ENCODE peak calls at places on chromosomes 13 and 19, in ten cellular contexts. D, N, P, U, Q, I, O, H, K and R are unnamed samples.

GRCh38 chr13:23865898-23866297 is 23.3 kb downstream of the MIPEP start:
- DNase-seq in Q (no peak), N (no peak), D (no peak), O (no peak), K (no peak), P (no peak), U (no peak), I (no peak), H (no peak), R (no peak)

GRCh38 chr13:20387006-20387405 is 138.7 kb downstream of the CRYL1 start:
- DNase-seq in O (no peak), N (no peak), P (no peak), D (no peak), Q (no peak), K (no peak), U (no peak), H (no peak), I (no peak), R (no peak)

GRCh38 chr13:20254076-20254475 is 22.0 kb upstream of the GJB6 start:
- DNase-seq in I (no peak), Q (peak), H (no peak), N (no peak), O (peak), K (no peak), D (no peak), U (no peak), P (no peak), R (peak)

GRCh38 chr19:49861541-49862410 is 5.6 kb downstream of the PNKP start:
- DNase-seq in N (peak), O (peak), P (no peak), U (no peak), K (peak), Q (no peak), I (no peak), H (no peak), D (no peak), R (no peak)

GRCh38 chr19:4139614-4140236 is 13.7 kb upstream of the CREB3L3 start:
- DNase-seq in P (peak), U (peak), N (peak), D (peak), I (peak), Q (peak), H (peak), O (peak), K (peak), R (peak)

GRCh38 chr13:50116430-50116973 is 101.3 kb downstream of the KCNRG start:
- DNase-seq in O (peak), Q (no peak), K (no peak), I (no peak), N (no peak), P (no peak), U (no peak), D (no peak), H (no peak), R (no peak)

GRCh38 chr19:5934002-5934401 is 19.9 kb downstream of the CAPS start:
- DNase-seq in D (no peak), H (no peak), Q (no peak), U (no peak), P (no peak), O (no peak), K (no peak), I (no peak), N (no peak), R (no peak)

GRCh38 chr13:76004411-76004810 is 368.3 kb downstream of the LMO7 start:
- DNase-seq in H (no peak), N (no peak), Q (no peak), P (no peak), K (no peak), O (no peak), I (no peak), U (no peak), D (peak), R (peak)

GRCh38 chr19:13033819-13034611 is 38.7 kb downstream of the NFIX start:
- DNase-seq in O (peak), H (peak), K (peak), Q (no peak), I (peak), D (peak), P (peak), N (peak), U (peak), R (no peak)

GRCh38 chr13:36090592-36090991 is 40.6 kb downstream of the DCLK1 start:
- DNase-seq in O (no peak), I (no peak), Q (no peak), K (no peak), N (no peak), H (no peak), P (no peak), U (no peak), D (peak), R (no peak)

GRCh38 chr19:2759392-2759791 is 19.6 kb upstream of the SLC39A3 start:
- DNase-seq in H (no peak), P (no peak), O (no peak), U (no peak), D (no peak), K (no peak), N (no peak), Q (no peak), I (no peak), R (no peak)

GRCh38 chr13:84446972-84447700 is 564.9 kb upstream of the SLITRK1 start:
- DNase-seq in K (no peak), N (no peak), Q (no peak), U (no peak), I (no peak), D (peak), O (peak), P (no peak), H (no peak), R (peak)

GRCh38 chr19:41811036-41811435 is 14.6 kb downstream of the CEACAM3 start:
- DNase-seq in D (no peak), U (no peak), K (no peak), N (no peak), I (no peak), P (no peak), H (no peak), O (no peak), Q (no peak), R (no peak)

GRCh38 chr13:107450931-107451330 is 764.4 kb downstream of the LIG4 start:
- DNase-seq in D (peak), O (no peak), Q (no peak), K (no peak), N (peak), U (no peak), I (no peak), H (peak), P (no peak), R (no peak)

GRCh38 chr19:18321729-18322091 is 1.2 kb downstream of the LSM4 start:
- DNase-seq in U (no peak), N (no peak), K (no peak), D (no peak), H (no peak), P (no peak), I (no peak), Q (peak), O (no peak), R (no peak)

GRCh38 chr19:58196911-58197616 is 14.2 kb downstream of the ZNF274 start:
- DNase-seq in Q (no peak), H (no peak), K (no peak), U (no peak), O (peak), I (no peak), D (peak), N (no peak), P (no peak), R (peak)

GRCh38 chr13:95020298-95020987 is 280.8 kb downstream of the ABCC4 start:
- DNase-seq in U (no peak), P (no peak), H (no peak), N (no peak), I (no peak), K (no peak), D (peak), O (peak), Q (no peak), R (no peak)

GRCh38 chr19:2455481-2456300 is 1.1 kb downstream of the LMNB2 start:
- DNase-seq in P (peak), K (peak), D (no peak), H (no peak), Q (no peak), N (peak), I (peak), U (peak), O (peak), R (no peak)

GRCh38 chr13:106599875-106600797 is 32.2 kb upstream of the ARGLU1 start:
- DNase-seq in N (no peak), K (no peak), H (no peak), O (no peak), I (no peak), P (no peak), Q (peak), D (peak), U (no peak), R (no peak)

GRCh38 chr13:99894835-99895427 is 76.6 kb downstream of the ZIC5 start:
- DNase-seq in P (no peak), H (no peak), I (no peak), Q (no peak), D (no peak), K (no peak), O (no peak), U (peak), N (no peak), R (no peak)

GRCh38 chr19:14089662-14090508 is 666 bp downstream of the SAMD1 start:
- DNase-seq in N (peak), O (peak), H (no peak), D (peak), K (peak), Q (no peak), I (peak), U (peak), P (peak), R (no peak)

GRCh38 chr19:33862991-33863390 is 66.3 kb downstream of the KCTD15 start:
- DNase-seq in P (no peak), K (no peak), U (no peak), O (no peak), H (no peak), N (no peak), D (no peak), Q (no peak), I (no peak), R (no peak)

GRCh38 chr19:8610928-8611284 is 391 bp upstream of the ADAMTS10 start:
- DNase-seq in H (no peak), Q (no peak), N (no peak), O (no peak), U (no peak), I (no peak), P (no peak), D (no peak), K (no peak), R (no peak)

GRCh38 chr13:33723365-33723764 is 94.6 kb upstream of the RFC3 start:
- DNase-seq in D (no peak), P (no peak), H (no peak), N (no peak), Q (no peak), K (no peak), O (no peak), U (no peak), I (no peak), R (no peak)

GRCh38 chr19:41325947-41326706 is 16.2 kb downstream of the CCDC97 start:
- DNase-seq in Q (no peak), H (no peak), N (peak), K (no peak), P (peak), I (no peak), O (peak), D (peak), U (peak), R (no peak)

GRCh38 chr13:79070343-79070974 is 335.6 kb downstream of the RBM26 start:
- DNase-seq in P (no peak), H (no peak), D (no peak), I (no peak), Q (no peak), U (no peak), K (no peak), O (no peak), N (no peak), R (no peak)

GRCh38 chr19:32526895-32527294 is 54.1 kb upstream of the PDCD5 start:
- DNase-seq in D (no peak), K (no peak), O (no peak), I (no peak), U (no peak), Q (no peak), P (no peak), N (no peak), H (no peak), R (no peak)

GRCh38 chr13:57123660-57124059 is 17.1 kb upstream of the PRR20A start:
- DNase-seq in I (no peak), O (no peak), K (no peak), D (peak), H (no peak), P (no peak), Q (no peak), N (peak), U (no peak), R (no peak)

GRCh38 chr19:41851456-41851855 is 6.6 kb downstream of the DMRTC2 start:
- DNase-seq in D (no peak), N (no peak), K (no peak), O (no peak), H (no peak), Q (no peak), U (no peak), P (no peak), I (no peak), R (no peak)

GRCh38 chr19:35013820-35014754 is 14.0 kb downstream of the GRAMD1A start:
- DNase-seq in N (no peak), I (peak), O (no peak), K (no peak), Q (peak), P (no peak), D (no peak), U (peak), H (no peak), R (no peak)

GRCh38 chr13:92952161-92952560 is 274.4 kb upstream of the GPC6 start:
- DNase-seq in N (no peak), D (no peak), O (no peak), K (no peak), H (no peak), Q (no peak), P (no peak), I (no peak), U (no peak), R (no peak)

GRCh38 chr13:84025828-84026227 is 143.6 kb upstream of the SLITRK1 start:
- DNase-seq in I (no peak), P (no peak), Q (no peak), N (no peak), D (no peak), K (no peak), H (no peak), U (no peak), O (no peak), R (no peak)